ENCODE peak calls at places on chromosomes 16 and 17, in five cellular contexts. C is bronchial epithelial cell, Q is fibroblast of pulmonary artery, V is AG10803, D is choroid plexus epithelial cell. U is an unnamed sample.
A peak's percentile ranks its signal among the peaks of the same experiment; 100 is the strongest.

GRCh38 chr17:39462644-39463375 is 1.5 kb downstream of the CDK12 start:
- DNase-seq in D (peak; percentile 18), Q (no peak), V (no peak), C (peak; percentile 7), U (peak; percentile 27)

GRCh38 chr16:90008708-90009145 is 10.5 kb downstream of the DBNDD1 start:
- DNase-seq in V (no peak), D (peak; percentile 65), Q (no peak), C (no peak), U (no peak)

GRCh38 chr16:72875291-72876036 is 172.5 kb downstream of the ZFHX3 start:
- DNase-seq in Q (no peak), C (peak; percentile 37), V (no peak), D (peak; percentile 22), U (no peak)

GRCh38 chr17:39935896-39936295 is 8.4 kb downstream of the LRRC3C start:
- DNase-seq in D (peak; percentile 34), V (no peak), C (peak; percentile 47), Q (no peak), U (peak; percentile 11)

GRCh38 chr17:31882571-31882970 is 18.9 kb downstream of the UTP6 start:
- DNase-seq in V (no peak), C (no peak), Q (no peak), D (no peak), U (no peak)

GRCh38 chr17:80264048-80264792 is 3.6 kb downstream of the RNF213 start:
- DNase-seq in Q (no peak), C (no peak), D (no peak), V (no peak), U (no peak)

GRCh38 chr17:7014261-7014994 is 2.0 kb downstream of the RNASEK start:
- DNase-seq in D (peak; percentile 98), V (peak; percentile 98), Q (peak; percentile 97), C (peak; percentile 86), U (peak; percentile 99)

GRCh38 chr17:40552806-40553693 is 12.2 kb downstream of the CCR7 start:
- DNase-seq in Q (no peak), V (no peak), C (no peak), D (no peak), U (peak; percentile 60)

GRCh38 chr16:86355114-86355513 is 155.2 kb upstream of the FOXF1 start:
- DNase-seq in D (no peak), C (no peak), Q (no peak), V (peak; percentile 38), U (no peak)

GRCh38 chr17:82623707-82624106 is 24.5 kb downstream of the WDR45B start:
- DNase-seq in V (no peak), C (no peak), D (no peak), Q (no peak), U (no peak)

GRCh38 chr16:57115148-57115503 is 22.7 kb downstream of the CPNE2 start:
- DNase-seq in D (no peak), V (no peak), Q (peak; percentile 25), C (no peak), U (peak; percentile 17)

GRCh38 chr16:8949536-8950418 is 13.9 kb downstream of the USP7 start:
- DNase-seq in D (no peak), Q (no peak), V (no peak), C (no peak), U (no peak)

GRCh38 chr17:11551442-11551841 is 46.8 kb upstream of the DNAH9 start:
- DNase-seq in V (no peak), D (no peak), Q (no peak), C (no peak), U (no peak)

GRCh38 chr17:48228720-48229119 is 121.2 kb downstream of the SNX11 start:
- DNase-seq in C (no peak), D (no peak), V (no peak), Q (no peak), U (no peak)

GRCh38 chr17:27319536-27320221 is 25.8 kb downstream of the WSB1 start:
- DNase-seq in V (peak; percentile 81), Q (peak; percentile 80), D (peak; percentile 73), C (no peak), U (peak; percentile 59)

GRCh38 chr16:72821551-72821950 is 226.4 kb downstream of the ZFHX3 start:
- DNase-seq in Q (no peak), D (no peak), V (no peak), C (no peak), U (no peak)

GRCh38 chr17:66975614-66976378 is 11.3 kb downstream of the CACNG4 start:
- DNase-seq in Q (no peak), V (no peak), D (peak; percentile 12), C (peak; percentile 33), U (no peak)

GRCh38 chr16:83365166-83365565 is 442.6 kb upstream of the HSBP1 start:
- DNase-seq in C (peak; percentile 90), D (no peak), V (peak; percentile 48), Q (peak; percentile 51), U (peak; percentile 61)

GRCh38 chr17:39982069-39982371 is 1.4 kb downstream of the PSMD3 start:
- DNase-seq in Q (no peak), D (no peak), V (no peak), C (no peak), U (no peak)

GRCh38 chr16:79093554-79093967 is 507.0 kb downstream of the MAF start:
- DNase-seq in C (no peak), Q (no peak), V (no peak), D (no peak), U (no peak)

GRCh38 chr16:28981517-28981916 is 3.3 kb upstream of the LAT start:
- DNase-seq in V (no peak), Q (peak; percentile 14), C (no peak), D (peak; percentile 8), U (peak; percentile 29)

DNA sequence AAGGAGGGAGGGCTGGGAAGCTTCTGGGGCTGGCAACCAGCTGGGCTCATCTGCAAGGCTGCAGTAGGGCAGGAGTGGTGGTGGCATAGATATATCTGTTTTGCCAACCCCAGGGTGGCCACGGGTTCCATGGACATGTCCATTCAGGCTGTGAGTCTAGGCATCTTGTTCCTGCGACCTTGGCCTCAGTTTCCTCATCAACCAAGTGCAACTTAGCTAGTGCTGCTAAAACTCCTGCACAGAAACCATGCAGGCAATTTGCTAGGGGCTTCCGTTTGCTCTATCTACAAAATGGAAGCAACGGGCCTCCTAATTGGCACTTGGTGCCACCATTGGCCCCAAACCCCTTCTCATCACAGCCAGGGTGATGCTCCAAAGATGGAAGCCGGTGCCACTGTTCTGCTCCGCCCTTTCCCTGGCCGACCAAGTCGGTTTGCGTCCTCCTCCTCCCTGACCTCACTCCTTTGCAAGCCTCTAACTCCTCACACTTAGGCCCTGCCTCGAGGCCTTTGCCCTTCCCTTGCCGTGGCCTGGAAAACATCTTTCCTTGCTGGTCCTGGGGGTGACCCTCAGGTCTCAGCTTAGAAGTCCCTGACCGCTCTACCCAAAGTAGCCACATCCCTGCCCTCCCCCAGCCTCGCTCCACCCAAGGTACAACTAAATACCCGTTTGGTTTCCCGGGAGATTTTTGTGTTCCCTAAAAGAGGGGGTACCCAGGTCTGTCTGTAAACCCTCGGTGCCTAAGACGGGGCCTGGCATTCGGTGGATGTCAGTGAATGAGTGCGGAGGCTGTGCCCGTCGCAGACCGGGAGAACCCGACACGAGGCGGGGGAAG is 1.2 kb downstream of the SREBF1 start:
- DNase-seq in C (no peak), V (no peak), Q (no peak), D (no peak), U (peak; percentile 47)
- H3K4me3 ChIP-seq in C (peak overlapping the region; percentile 96), V (peak overlapping the region; percentile 80), Q (peak overlapping the region; percentile 79), D (peak overlapping the region; percentile 97), U (peak overlapping the region; percentile 80)

DNA sequence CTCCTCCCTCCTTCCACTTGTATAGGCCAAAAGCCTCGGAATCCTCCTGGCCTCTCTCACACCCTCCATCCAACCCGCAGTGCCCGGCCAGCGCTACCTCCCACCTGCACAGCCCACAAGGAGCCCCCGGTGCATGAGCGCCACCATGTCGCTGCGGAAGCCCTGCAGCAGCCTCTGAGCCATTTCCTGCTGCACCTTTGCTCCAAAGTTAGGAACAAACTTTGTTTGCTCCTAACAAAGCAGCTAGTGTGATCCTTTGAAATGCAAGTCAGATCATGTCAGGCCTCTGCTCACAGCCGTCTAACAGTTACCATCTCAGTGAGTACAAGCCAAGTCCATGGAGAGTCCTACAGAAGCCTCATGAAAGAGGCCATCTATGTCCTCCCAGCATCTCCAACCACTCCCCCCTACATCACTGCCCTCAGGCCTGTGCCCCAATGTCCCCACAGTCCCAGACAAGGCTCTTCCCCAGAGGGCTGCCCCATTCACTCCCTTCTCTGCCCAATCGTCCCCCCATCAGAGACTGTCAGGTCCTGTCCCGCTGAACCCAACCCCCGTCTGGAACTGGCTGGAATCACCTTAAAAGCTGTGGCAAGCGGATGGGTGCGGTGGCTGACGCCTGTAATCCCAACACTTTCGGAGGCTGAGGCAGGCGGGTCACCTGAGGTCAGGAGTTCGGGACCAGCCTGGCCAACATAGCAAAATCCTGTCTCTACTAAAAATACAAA is 7.5 kb downstream of the DCAKD start:
- DNase-seq in Q (no peak), D (no peak), C (peak; percentile 87), V (no peak), U (no peak)
- TF ChIP-seq CTCF in Q (no peak), D (no peak), C (no peak), V (no peak), U (no peak)

DNA sequence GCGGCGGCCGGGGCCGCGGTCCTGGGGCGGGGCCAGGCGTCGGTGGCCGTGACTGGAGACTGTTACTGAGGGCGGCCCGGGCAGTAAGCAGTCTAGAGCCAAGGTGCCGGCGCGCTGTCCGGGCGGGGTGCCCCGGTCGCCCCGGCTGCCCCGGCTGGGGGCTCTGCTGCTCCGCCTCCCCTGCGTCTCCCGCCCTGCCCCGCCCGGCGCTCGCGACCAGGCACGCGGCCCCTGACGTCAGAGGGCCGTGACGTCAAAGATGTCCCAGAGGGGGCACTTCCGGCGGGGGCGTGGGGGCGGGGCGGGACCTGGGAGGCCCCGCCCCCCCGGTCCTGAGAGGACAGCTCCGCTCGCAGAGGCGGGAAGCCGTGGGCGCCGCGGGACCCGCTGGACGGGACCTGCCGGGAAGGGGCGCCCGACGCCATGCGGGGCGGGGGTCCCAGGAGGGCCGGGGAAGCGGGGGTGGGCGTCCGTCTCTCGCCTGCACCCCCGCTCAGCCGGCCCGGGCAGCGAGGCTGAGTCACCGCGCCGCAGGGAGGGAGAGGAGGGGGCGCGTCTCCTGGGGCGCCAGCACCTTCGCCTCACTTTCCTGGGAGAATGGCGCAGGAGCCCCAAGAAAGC is 4.5 kb upstream of the HIC1 start:
- DNase-seq in D (peak; percentile 78), Q (peak; percentile 73), V (peak; percentile 61), C (no peak), U (peak; percentile 59)
- H3K4me3 ChIP-seq in D (peak overlapping the region; percentile 60), Q (peak overlapping the region; percentile 36), V (peak overlapping the region; percentile 49), C (peak overlapping the region; percentile 66), U (peak overlapping the region; percentile 51)

GRCh38 chr16:20020083-20020482 is 53.6 kb downstream of the GPR139 start:
- DNase-seq in D (no peak), Q (no peak), C (no peak), V (no peak), U (no peak)
- TF ChIP-seq CTCF in D (no peak), Q (no peak), C (no peak), V (no peak), U (no peak)

GRCh38 chr17:68103148-68103547 is 67.6 kb downstream of the KPNA2 start:
- DNase-seq in V (no peak), C (no peak), D (no peak), Q (no peak), U (no peak)

GRCh38 chr17:68108313-68109000 is 72.9 kb downstream of the KPNA2 start:
- DNase-seq in V (no peak), D (no peak), C (no peak), Q (no peak), U (no peak)

GRCh38 chr17:68107373-68107772 is 71.8 kb downstream of the KPNA2 start:
- DNase-seq in V (no peak), Q (no peak), C (no peak), D (no peak), U (no peak)

GRCh38 chr17:68101992-68102758 is 66.6 kb downstream of the KPNA2 start:
- DNase-seq in V (no peak), C (no peak), Q (peak; percentile 10), D (peak; percentile 8), U (no peak)

GRCh38 chr17:68106085-68106484 is 70.5 kb downstream of the KPNA2 start:
- DNase-seq in V (no peak), Q (no peak), D (no peak), C (no peak), U (no peak)
- H3K4me3 ChIP-seq in V (no peak overlapping the region), Q (no peak overlapping the region), D (no peak overlapping the region), C (no peak overlapping the region), U (no peak overlapping the region)

GRCh38 chr16:67477960-67478554 is 2.9 kb downstream of the ATP6V0D1 start:
- DNase-seq in D (no peak), C (peak; percentile 88), V (no peak), Q (no peak), U (no peak)
- TF ChIP-seq CTCF in D (no peak), C (no peak), V (no peak), Q (no peak), U (no peak)

U was measured in cardiac fibroblast.